ENCODE peak calls at places on chromosomes 13 and 19, in eight cellular contexts. D is HT-29; X is cardiac muscle cell; O is HuH-7.5; G is NCI-H1105; S is stimulated activated CD4-positive, alpha-beta T cell treated with anti-CD3 and anti-CD28 coated beads, Interleukin-2, amount 100 ng/mL, for 48 hours; E is left colon; L is Panc1. C is an unnamed sample.

GRCh38 chr19:22976248-22976647 is 26.7 kb downstream of the ZNF728 start:
- DNase-seq in D (no peak), X (no peak), O (no peak), G (no peak), S (no peak), E (no peak), L (no peak), C (no peak)

GRCh38 chr13:46348976-46349375 is 38.1 kb downstream of the RUBCNL start:
- DNase-seq in D (no peak), X (no peak), O (no peak), G (no peak), S (no peak), E (no peak), L (no peak), C (no peak)

GRCh38 chr13:32917504-32917903 is 98.7 kb upstream of the KL start:
- DNase-seq in D (no peak), X (no peak), O (no peak), G (no peak), S (no peak), E (no peak), L (no peak), C (no peak)

GRCh38 chr19:13637664-13638063 is 126.7 kb upstream of the MRI1 start:
- DNase-seq in D (no peak), X (no peak), O (no peak), G (no peak), S (no peak), E (no peak), L (no peak), C (no peak)

GRCh38 chr13:101127741-101128353 is 288.5 kb downstream of the NALCN start:
- DNase-seq in D (peak; percentile 77), X (peak; percentile 62), O (peak; percentile 6), G (peak; percentile 16), S (peak; percentile 4), E (no peak), L (no peak), C (no peak)

GRCh38 chr19:10115392-10116084 is 4.0 kb downstream of the P2RY11 start:
- DNase-seq in D (no peak), X (no peak), O (no peak), G (no peak), S (no peak), E (no peak), L (no peak), C (no peak)

GRCh38 chr19:19420570-19421301 is 15.3 kb downstream of the GATAD2A start:
- DNase-seq in D (no peak), X (no peak), O (no peak), G (no peak), S (peak; percentile 11), E (no peak), L (no peak), C (no peak)

GRCh38 chr13:45086484-45086883 is 33.8 kb upstream of the GTF2F2 start:
- DNase-seq in D (no peak), X (peak; percentile 25), O (no peak), G (no peak), S (no peak), E (no peak), L (no peak), C (no peak)

GRCh38 chr19:6773323-6773931 is 919 bp downstream of the VAV1 start:
- DNase-seq in D (no peak), X (no peak), O (no peak), G (no peak), S (peak; percentile 48), E (peak; percentile 61), L (no peak), C (no peak)

GRCh38 chr19:40781140-40781539 is 3.1 kb downstream of the RAB4B start:
- DNase-seq in D (no peak), X (no peak), O (no peak), G (no peak), S (no peak), E (no peak), L (no peak), C (no peak)